ENCODE peak calls at places on chromosome X, in ten cellular contexts. C is activated CD4-positive, alpha-beta memory T cell treated with anti-CD3 and anti-CD28 coated beads for 36 hours; Q is lower lobe of right lung; O is SIG-M5; A is RPMI7951; X is Ammon's horn; I is glomerular endothelial cell; V is GM23248; E is M059J; U is stromal cell of bone marrow. R is an unnamed sample.

GRCh38 chrX:110286126-110286525 is 31.8 kb downstream of the AMMECR1 start:
- DNase-seq in C (no peak), V (peak), X (no peak), Q (no peak), E (peak), O (no peak), I (no peak), A (peak), U (peak), R (peak)

GRCh38 chrX:63350979-63351616 is at the start of gene SPIN4:
- DNase-seq in E (peak), C (peak), V (peak), Q (peak), U (peak), X (peak), I (peak), A (peak), O (no peak), R (peak)

GRCh38 chrX:12978205-12979010 is 3.5 kb downstream of the TMSB4X start:
- DNase-seq in V (peak), A (peak), I (no peak), U (peak), O (peak), X (peak), Q (peak), C (peak), E (peak), R (peak)

GRCh38 chrX:153725039-153725831 is 579 bp downstream of the ABCD1 start:
- DNase-seq in A (no peak), Q (no peak), I (no peak), X (no peak), U (no peak), E (no peak), C (peak), O (no peak), V (no peak), R (no peak)

GRCh38 chrX:8864151-8864550 is 63.0 kb upstream of the FAM9A start:
- DNase-seq in C (no peak), V (no peak), I (no peak), E (no peak), A (peak), O (no peak), Q (no peak), X (peak), U (no peak), R (no peak)

GRCh38 chrX:118655561-118656246 is 71.7 kb upstream of the IL13RA1 start:
- DNase-seq in O (no peak), U (peak), V (peak), E (peak), C (no peak), Q (no peak), A (peak), X (no peak), I (no peak), R (peak)

GRCh38 chrX:21955398-21956189 is 15.1 kb downstream of the SMS start:
- DNase-seq in Q (no peak), I (no peak), C (no peak), O (no peak), A (no peak), E (no peak), X (no peak), V (peak), U (no peak), R (peak)

GRCh38 chrX:19912-20571 is 261.1 kb upstream of the PLCXD1 start:
- DNase-seq in U (no peak), Q (no peak), O (no peak), E (no peak), C (peak), A (no peak), V (peak), I (no peak), X (peak), R (peak)

GRCh38 chrX:13750204-13750603 is 15.7 kb downstream of the OFD1 start:
- DNase-seq in C (no peak), X (no peak), A (peak), O (no peak), U (no peak), Q (no peak), V (peak), E (peak), I (no peak), R (peak)

GRCh38 chrX:135114392-135114791 is 5.9 kb downstream of the ETDB start:
- DNase-seq in A (no peak), E (no peak), I (no peak), V (no peak), Q (no peak), U (no peak), X (no peak), O (no peak), C (no peak), R (no peak)